ENCODE peak calls at places on chromosomes 16 and 17, in four cellular contexts. F, E, L and Q are unnamed samples.

GRCh38 chr17:21330436-21331160 is 45.6 kb upstream of the KCNJ12 start:
- DNase-seq in F (no peak), E (no peak), L (no peak), Q (no peak)

GRCh38 chr17:74354123-74354522 is 7.5 kb downstream of the BTBD17 start:
- DNase-seq in F (peak; percentile 83), E (peak; percentile 92), L (peak; percentile 82), Q (peak; percentile 67)

GRCh38 chr17:44844390-44844830 is 3.3 kb upstream of the HIGD1B start:
- DNase-seq in F (no peak), E (no peak), L (no peak), Q (peak; percentile 35)

GRCh38 chr17:3917391-3917931 is 1.2 kb upstream of the P2RX1 start:
- DNase-seq in F (peak; percentile 77), E (no peak), L (no peak), Q (no peak)

GRCh38 chr17:30780343-30780742 is 44.1 kb downstream of the CRLF3 start:
- DNase-seq in F (no peak), E (no peak), L (no peak), Q (no peak)

GRCh38 chr16:56964243-56965148 is 2.7 kb downstream of the CETP start:
- DNase-seq in F (peak; percentile 85), E (peak; percentile 100), L (peak; percentile 85), Q (peak; percentile 83)

GRCh38 chr17:7347630-7348477 is 4.1 kb upstream of the KCTD11 start:
- DNase-seq in F (no peak), E (no peak), L (no peak), Q (no peak)

GRCh38 chr17:17412331-17412730 is 64.5 kb upstream of the MED9 start:
- DNase-seq in F (no peak), E (no peak), L (peak; percentile 52), Q (no peak)

DNA sequence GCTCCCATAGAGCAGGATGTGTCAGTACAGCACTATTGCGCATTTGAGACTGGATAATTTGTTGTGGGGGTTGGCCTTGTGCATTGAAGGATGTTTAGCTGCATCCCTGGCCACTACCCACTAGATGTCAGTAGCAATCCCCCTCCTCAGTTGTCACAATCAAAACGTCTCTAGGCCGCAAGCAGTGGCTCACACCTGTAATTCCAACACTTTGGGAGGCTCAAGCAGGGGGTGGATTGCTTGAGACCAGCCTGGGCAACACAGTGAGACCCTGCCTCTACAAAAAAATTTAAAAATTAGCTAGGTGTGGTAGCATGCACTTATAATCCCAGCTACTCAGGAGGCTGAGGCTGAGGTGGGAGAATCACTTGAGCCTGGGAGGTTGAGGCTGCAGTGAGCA is 48.4 kb downstream of the CENPV start:
- DNase-seq in F (no peak), E (no peak), L (peak; percentile 78), Q (peak; percentile 63)
- TF ChIP-seq RNF2 in F (no peak), E (no peak), L (no peak), Q (no peak)

DNA sequence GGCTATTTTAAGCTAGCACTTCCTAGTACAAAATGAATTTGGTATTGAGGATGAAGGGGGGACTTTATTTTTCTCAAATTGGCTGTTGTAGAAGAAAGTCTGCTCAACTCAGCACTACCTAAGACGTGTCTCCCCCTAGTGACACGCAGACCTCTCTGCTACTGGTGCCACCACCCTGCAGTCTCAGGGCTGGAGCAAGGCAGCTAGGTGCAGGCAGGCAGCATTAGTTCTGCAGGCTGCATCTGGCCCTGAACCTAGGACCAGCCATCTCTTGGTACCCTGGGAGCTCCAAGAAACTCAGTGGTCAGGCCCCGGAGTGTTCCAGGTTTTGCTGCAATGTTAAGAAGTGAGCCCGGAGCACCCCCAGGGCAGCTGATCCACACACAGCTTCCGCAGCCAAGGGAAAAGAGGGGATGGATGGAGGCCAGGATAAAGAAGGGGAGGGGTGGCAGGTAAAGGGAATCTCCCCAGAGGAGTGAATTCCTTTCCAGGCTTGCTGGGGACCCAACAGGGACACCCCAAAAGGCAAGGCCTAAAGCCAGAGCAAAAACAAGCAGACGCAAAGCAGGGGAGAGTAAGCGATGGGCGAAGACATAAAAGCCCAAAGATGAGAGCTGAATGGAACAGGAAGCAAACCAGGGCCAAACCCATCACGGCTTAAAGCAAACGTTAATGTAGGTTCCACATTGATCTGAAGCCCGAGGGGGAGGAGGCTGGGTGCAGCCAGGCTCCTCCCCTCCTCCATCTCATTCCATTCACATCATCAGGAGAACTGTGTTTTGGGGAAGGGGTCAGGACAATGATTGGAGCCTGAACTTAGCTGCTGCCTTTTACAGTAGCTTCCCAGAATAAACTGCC is 200.5 kb downstream of the ZFHX3 start:
- DNase-seq in F (peak; percentile 30), E (no peak), L (peak; percentile 76), Q (peak; percentile 30)
- TF ChIP-seq RNF2 in F (no peak), E (no peak), L (no peak), Q (no peak)

GRCh38 chr17:35002876-35003551 is 22.7 kb downstream of the LIG3 start:
- DNase-seq in F (no peak), E (no peak), L (no peak), Q (no peak)
- TF ChIP-seq RNF2 in F (no peak), E (no peak), L (no peak), Q (no peak)

GRCh38 chr16:2829501-2830354 is at the start of gene ZG16B:
- DNase-seq in F (no peak), E (no peak), L (no peak), Q (peak; percentile 51)
- TF ChIP-seq RNF2 in F (no peak), E (no peak), L (no peak), Q (no peak)

DNA sequence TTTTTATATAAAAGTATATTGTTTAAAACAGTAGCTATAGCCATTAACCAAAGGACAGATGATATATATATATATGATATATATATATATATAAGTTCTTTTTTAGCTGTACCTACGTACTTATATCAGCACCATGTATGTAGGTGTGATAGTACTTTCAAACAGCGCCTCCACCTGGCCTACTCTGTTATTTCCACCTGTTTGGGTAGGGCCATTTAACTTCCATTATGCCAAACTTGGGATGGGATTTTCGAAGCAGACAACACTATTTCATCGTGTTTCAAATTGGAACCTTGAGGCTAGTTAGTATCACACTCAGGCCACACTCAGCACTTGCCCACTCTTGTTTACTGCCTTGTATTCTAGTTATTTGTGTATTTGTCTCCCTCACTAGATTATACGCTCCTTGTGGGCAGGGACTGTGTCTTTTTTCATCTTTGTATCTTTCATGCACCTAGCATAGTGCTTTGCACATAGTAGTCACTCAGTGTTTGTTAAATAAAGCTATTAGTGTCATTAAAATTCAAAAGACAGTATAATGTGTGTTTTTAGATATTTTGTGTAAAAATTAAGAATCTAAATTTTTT is 11.8 kb upstream of the CLTC start:
- DNase-seq in F (no peak), E (peak; percentile 75), L (peak; percentile 55), Q (peak; percentile 30)
- TF ChIP-seq RNF2 in F (no peak), E (no peak), L (no peak), Q (no peak)

GRCh38 chr17:15740570-15741120 is 8.6 kb downstream of the TBC1D26 start:
- DNase-seq in F (no peak), E (no peak), L (no peak), Q (no peak)
- TF ChIP-seq RNF2 in F (no peak), E (no peak), L (no peak), Q (no peak)

DNA sequence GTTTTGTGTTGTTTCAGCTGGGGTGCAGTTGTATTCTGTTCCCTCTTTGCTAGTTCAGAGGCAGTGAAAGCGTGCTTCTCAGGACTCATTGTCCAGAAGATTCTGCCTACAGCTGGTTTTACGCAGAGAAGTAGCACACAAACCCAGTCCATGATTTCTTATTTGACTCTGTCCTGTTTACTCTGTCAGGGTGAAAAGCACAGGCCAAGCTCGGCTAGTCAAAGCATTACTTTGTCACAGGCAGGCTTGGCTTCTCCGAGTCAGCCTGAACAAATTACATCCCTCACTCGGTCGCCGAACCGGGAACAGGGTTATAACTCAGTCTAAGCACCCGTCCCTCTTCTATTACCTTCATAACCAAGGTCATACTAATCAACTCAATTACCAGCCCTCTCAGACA is 435.0 kb downstream of the MAF start:
- DNase-seq in F (no peak), E (no peak), L (no peak), Q (no peak)
- TF ChIP-seq RNF2 in F (no peak), E (no peak), L (no peak), Q (no peak)

GRCh38 chr16:4347765-4348509 is 3.2 kb downstream of the PAM16 start:
- DNase-seq in F (peak; percentile 72), E (no peak), L (no peak), Q (no peak)
- TF ChIP-seq RNF2 in F (no peak), E (no peak), L (no peak), Q (no peak)

GRCh38 chr16:25005445-25006306 is 9.5 kb downstream of the ARHGAP17 start:
- DNase-seq in F (no peak), E (no peak), L (no peak), Q (no peak)

GRCh38 chr16:25006504-25007055 is 8.6 kb downstream of the ARHGAP17 start:
- DNase-seq in F (no peak), E (no peak), L (no peak), Q (peak; percentile 78)

GRCh38 chr16:25010542-25010941 is 4.6 kb downstream of the ARHGAP17 start:
- DNase-seq in F (no peak), E (no peak), L (no peak), Q (no peak)

GRCh38 chr16:25009822-25010221 is 5.3 kb downstream of the ARHGAP17 start:
- DNase-seq in F (no peak), E (no peak), L (no peak), Q (no peak)

DNA sequence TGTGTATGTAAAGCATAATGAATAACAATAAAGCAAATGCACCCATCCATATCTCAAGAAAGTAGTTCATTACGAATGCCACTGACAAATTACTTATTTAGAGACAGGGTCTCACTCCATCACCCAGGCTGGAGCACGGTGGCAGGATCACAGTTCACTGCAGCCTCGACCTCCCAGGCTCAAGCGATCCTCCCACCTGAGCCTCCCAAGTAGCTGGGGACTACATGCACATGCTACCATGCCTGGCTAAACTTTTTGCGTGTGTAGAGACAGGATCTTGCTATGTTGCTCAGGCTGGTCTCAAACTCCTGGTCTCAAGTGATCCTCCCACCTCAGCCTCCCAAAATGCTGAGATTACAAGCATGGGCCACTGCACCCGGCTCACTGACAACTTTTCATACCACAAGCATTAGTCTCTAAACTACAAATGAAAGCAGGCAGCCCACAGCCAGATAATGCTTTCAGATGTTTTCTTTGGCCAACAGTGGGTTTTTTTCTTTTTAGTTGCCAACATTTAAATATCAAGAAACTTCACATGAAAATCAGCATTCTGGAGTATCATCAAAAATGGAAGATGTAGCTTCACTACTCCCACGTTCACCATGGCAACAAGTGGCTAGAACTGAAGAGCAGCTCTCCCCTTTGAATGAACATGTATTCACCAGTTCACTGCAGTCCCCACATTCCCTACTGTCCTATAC is 7.7 kb downstream of the ARHGAP17 start:
- DNase-seq in F (no peak), E (no peak), L (no peak), Q (no peak)
- TF ChIP-seq RNF2 in F (no peak), E (no peak), L (no peak), Q (no peak)